ENCODE peak calls at places on chromosomes 16 and 17, in ten cellular contexts. One of them, this sample, is unnamed.

GRCh38 chr17:77769215-77769614 is 189.3 kb upstream of the TNRC6C start:
- DNase-seq in AG04450: no peak
- DNase-seq in fibroblast of lung: no peak
- DNase-seq in HCT116: no peak
- DNase-seq in thoracic aorta: no peak
- DNase-seq in A549: no peak
- DNase-seq in effector memory CD4-positive, alpha-beta T cell: no peak
- DNase-seq in CD8-positive, alpha-beta T cell: no peak
- DNase-seq in H1: no peak
- DNase-seq in uterus: no peak
- DNase-seq in this sample: no peak

GRCh38 chr16:17817943-17818342 is 347.2 kb upstream of the XYLT1 start:
- DNase-seq in AG04450: no peak
- DNase-seq in fibroblast of lung: no peak
- DNase-seq in HCT116: no peak
- DNase-seq in thoracic aorta: no peak
- DNase-seq in A549: no peak
- DNase-seq in effector memory CD4-positive, alpha-beta T cell: no peak
- DNase-seq in CD8-positive, alpha-beta T cell: no peak
- DNase-seq in H1: no peak
- DNase-seq in uterus: no peak
- DNase-seq in this sample: no peak

GRCh38 chr17:71361691-71362450 is 758.9 kb upstream of the SOX9 start:
- DNase-seq in AG04450: peak; percentile 33
- DNase-seq in fibroblast of lung: peak; percentile 77
- DNase-seq in HCT116: no peak
- DNase-seq in thoracic aorta: no peak
- DNase-seq in A549: no peak
- DNase-seq in effector memory CD4-positive, alpha-beta T cell: no peak
- DNase-seq in CD8-positive, alpha-beta T cell: no peak
- DNase-seq in H1: no peak
- DNase-seq in uterus: no peak
- DNase-seq in this sample: no peak

GRCh38 chr17:66654341-66654740 is 180.6 kb upstream of the CACNG5 start:
- DNase-seq in AG04450: peak; percentile 46
- DNase-seq in fibroblast of lung: peak; percentile 64
- DNase-seq in HCT116: no peak
- DNase-seq in thoracic aorta: no peak
- DNase-seq in A549: no peak
- DNase-seq in effector memory CD4-positive, alpha-beta T cell: no peak
- DNase-seq in CD8-positive, alpha-beta T cell: no peak
- DNase-seq in H1: no peak
- DNase-seq in uterus: no peak
- DNase-seq in this sample: no peak

GRCh38 chr16:10617662-10618420 is 37.4 kb upstream of the EMP2 start:
- DNase-seq in AG04450: no peak
- DNase-seq in fibroblast of lung: no peak
- DNase-seq in HCT116: no peak
- DNase-seq in thoracic aorta: no peak
- DNase-seq in A549: no peak
- DNase-seq in effector memory CD4-positive, alpha-beta T cell: no peak
- DNase-seq in CD8-positive, alpha-beta T cell: no peak
- DNase-seq in H1: no peak
- DNase-seq in uterus: no peak
- DNase-seq in this sample: no peak

GRCh38 chr17:4003501-4004421 is 39.5 kb upstream of the ATP2A3 start:
- DNase-seq in AG04450: no peak
- DNase-seq in fibroblast of lung: no peak
- DNase-seq in HCT116: no peak
- DNase-seq in thoracic aorta: no peak
- DNase-seq in A549: no peak
- DNase-seq in effector memory CD4-positive, alpha-beta T cell: no peak
- DNase-seq in CD8-positive, alpha-beta T cell: no peak
- DNase-seq in H1: peak; percentile 73
- DNase-seq in uterus: no peak
- DNase-seq in this sample: no peak

GRCh38 chr16:27204232-27204915 is 1.0 kb downstream of the KDM8 start:
- DNase-seq in AG04450: no peak
- DNase-seq in fibroblast of lung: no peak
- DNase-seq in HCT116: peak; percentile 13
- DNase-seq in thoracic aorta: no peak
- DNase-seq in A549: no peak
- DNase-seq in effector memory CD4-positive, alpha-beta T cell: no peak
- DNase-seq in CD8-positive, alpha-beta T cell: no peak
- DNase-seq in H1: no peak
- DNase-seq in uterus: no peak
- DNase-seq in this sample: no peak

GRCh38 chr16:52825882-52826281 is 226.8 kb downstream of the CHD9NB start:
- DNase-seq in AG04450: no peak
- DNase-seq in fibroblast of lung: peak; percentile 5
- DNase-seq in HCT116: no peak
- DNase-seq in thoracic aorta: no peak
- DNase-seq in A549: no peak
- DNase-seq in effector memory CD4-positive, alpha-beta T cell: no peak
- DNase-seq in CD8-positive, alpha-beta T cell: no peak
- DNase-seq in H1: no peak
- DNase-seq in uterus: no peak
- DNase-seq in this sample: no peak

GRCh38 chr17:82227629-82228277 is 1.1 kb upstream of the SLC16A3 start:
- DNase-seq in AG04450: no peak
- DNase-seq in fibroblast of lung: peak; percentile 29
- DNase-seq in HCT116: no peak
- DNase-seq in thoracic aorta: no peak
- DNase-seq in A549: no peak
- DNase-seq in effector memory CD4-positive, alpha-beta T cell: no peak
- DNase-seq in CD8-positive, alpha-beta T cell: no peak
- DNase-seq in H1: no peak
- DNase-seq in uterus: peak; percentile 21
- DNase-seq in this sample: no peak
- H3K27ac ChIP-seq in AG04450: peak overlapping the region; percentile 39
- H3K27ac ChIP-seq in fibroblast of lung: no peak overlapping the region
- H3K27ac ChIP-seq in HCT116: peak overlapping the region; percentile 98
- H3K27ac ChIP-seq in thoracic aorta: peak overlapping the region; percentile 74
- H3K27ac ChIP-seq in A549: no peak overlapping the region
- H3K27ac ChIP-seq in effector memory CD4-positive, alpha-beta T cell: peak overlapping the region; percentile 83
- H3K27ac ChIP-seq in CD8-positive, alpha-beta T cell: peak overlapping the region; percentile 65
- H3K27ac ChIP-seq in H1: no peak overlapping the region
- H3K27ac ChIP-seq in uterus: peak overlapping the region; percentile 56
- H3K27ac ChIP-seq in this sample: peak overlapping the region; percentile 78

GRCh38 chr16:54059319-54059718 is 227.3 kb downstream of the IRX3 start:
- DNase-seq in AG04450: no peak
- DNase-seq in fibroblast of lung: no peak
- DNase-seq in HCT116: no peak
- DNase-seq in thoracic aorta: no peak
- DNase-seq in A549: no peak
- DNase-seq in effector memory CD4-positive, alpha-beta T cell: no peak
- DNase-seq in CD8-positive, alpha-beta T cell: no peak
- DNase-seq in H1: peak; percentile 16
- DNase-seq in uterus: no peak
- DNase-seq in this sample: no peak

GRCh38 chr16:54061454-54061853 is 225.1 kb downstream of the IRX3 start:
- DNase-seq in AG04450: no peak
- DNase-seq in fibroblast of lung: no peak
- DNase-seq in HCT116: no peak
- DNase-seq in thoracic aorta: no peak
- DNase-seq in A549: no peak
- DNase-seq in effector memory CD4-positive, alpha-beta T cell: no peak
- DNase-seq in CD8-positive, alpha-beta T cell: no peak
- DNase-seq in H1: peak; percentile 8
- DNase-seq in uterus: no peak
- DNase-seq in this sample: no peak

GRCh38 chr16:54060599-54061355 is 225.8 kb downstream of the IRX3 start:
- DNase-seq in AG04450: no peak
- DNase-seq in fibroblast of lung: no peak
- DNase-seq in HCT116: no peak
- DNase-seq in thoracic aorta: no peak
- DNase-seq in A549: no peak
- DNase-seq in effector memory CD4-positive, alpha-beta T cell: no peak
- DNase-seq in CD8-positive, alpha-beta T cell: no peak
- DNase-seq in H1: peak; percentile 3
- DNase-seq in uterus: no peak
- DNase-seq in this sample: no peak

GRCh38 chr16:54063374-54063773 is 223.2 kb downstream of the IRX3 start:
- DNase-seq in AG04450: no peak
- DNase-seq in fibroblast of lung: no peak
- DNase-seq in HCT116: no peak
- DNase-seq in thoracic aorta: no peak
- DNase-seq in A549: no peak
- DNase-seq in effector memory CD4-positive, alpha-beta T cell: no peak
- DNase-seq in CD8-positive, alpha-beta T cell: no peak
- DNase-seq in H1: no peak
- DNase-seq in uterus: no peak
- DNase-seq in this sample: no peak

DNA sequence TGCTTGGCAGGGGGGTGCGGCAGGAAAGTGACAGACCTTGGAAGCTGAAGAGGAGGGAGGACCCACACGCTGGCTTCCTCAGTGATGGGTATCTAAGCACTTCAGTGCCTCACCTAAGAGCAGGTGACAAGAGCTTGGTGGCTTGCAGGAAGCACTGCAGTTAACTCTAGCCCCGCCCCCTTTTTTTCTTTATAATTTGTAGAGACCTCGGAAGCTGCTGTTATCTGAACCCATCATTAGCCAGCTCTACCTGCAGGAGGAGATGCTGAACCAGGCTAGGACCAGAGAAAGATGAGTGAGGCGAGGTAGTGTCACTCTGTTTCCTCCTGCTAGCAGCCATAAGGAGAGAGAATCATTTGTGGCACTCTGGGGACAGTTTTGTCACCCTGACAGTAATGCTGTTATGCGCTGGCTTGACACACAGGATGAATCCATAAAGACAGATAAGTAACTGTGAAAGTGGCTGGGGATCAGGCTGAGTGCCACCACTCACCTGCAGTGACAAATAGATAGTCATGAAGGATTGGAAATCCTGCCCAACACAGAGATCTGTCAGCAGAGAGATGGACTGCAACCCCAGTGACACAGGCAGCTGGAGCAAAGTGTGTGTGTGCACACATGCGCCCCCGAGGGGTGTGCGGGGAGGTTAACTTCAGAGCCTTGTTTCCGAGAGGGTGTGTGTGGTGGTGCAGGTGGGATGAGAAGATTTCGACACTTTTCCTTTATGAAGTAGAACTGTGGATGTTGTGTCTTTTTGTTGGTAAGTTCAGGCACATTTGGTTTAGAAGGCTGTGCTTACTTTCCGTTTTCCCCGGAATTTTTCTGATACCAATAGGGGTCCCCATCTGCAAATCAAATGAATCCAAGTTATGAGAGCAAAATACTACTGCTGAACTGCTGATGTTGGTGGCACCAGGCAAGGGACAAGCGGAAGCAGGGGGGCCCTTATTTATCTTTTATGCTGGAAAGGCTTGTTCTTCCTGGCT is 223.9 kb downstream of the IRX3 start:
- DNase-seq in AG04450: no peak
- DNase-seq in fibroblast of lung: peak; percentile 42
- DNase-seq in HCT116: no peak
- DNase-seq in thoracic aorta: no peak
- DNase-seq in A549: no peak
- DNase-seq in effector memory CD4-positive, alpha-beta T cell: no peak
- DNase-seq in CD8-positive, alpha-beta T cell: no peak
- DNase-seq in H1: peak; percentile 47
- DNase-seq in uterus: no peak
- DNase-seq in this sample: no peak
- H3K4me3 ChIP-seq in AG04450: no peak overlapping the region
- H3K4me3 ChIP-seq in fibroblast of lung: no peak overlapping the region
- H3K4me3 ChIP-seq in HCT116: no peak overlapping the region
- H3K4me3 ChIP-seq in thoracic aorta: no peak overlapping the region
- H3K4me3 ChIP-seq in A549: no peak overlapping the region
- H3K4me3 ChIP-seq in effector memory CD4-positive, alpha-beta T cell: no peak overlapping the region
- H3K4me3 ChIP-seq in CD8-positive, alpha-beta T cell: no peak overlapping the region
- H3K4me3 ChIP-seq in H1: no peak overlapping the region
- H3K4me3 ChIP-seq in uterus: no peak overlapping the region
- H3K4me3 ChIP-seq in this sample: no peak overlapping the region

DNA sequence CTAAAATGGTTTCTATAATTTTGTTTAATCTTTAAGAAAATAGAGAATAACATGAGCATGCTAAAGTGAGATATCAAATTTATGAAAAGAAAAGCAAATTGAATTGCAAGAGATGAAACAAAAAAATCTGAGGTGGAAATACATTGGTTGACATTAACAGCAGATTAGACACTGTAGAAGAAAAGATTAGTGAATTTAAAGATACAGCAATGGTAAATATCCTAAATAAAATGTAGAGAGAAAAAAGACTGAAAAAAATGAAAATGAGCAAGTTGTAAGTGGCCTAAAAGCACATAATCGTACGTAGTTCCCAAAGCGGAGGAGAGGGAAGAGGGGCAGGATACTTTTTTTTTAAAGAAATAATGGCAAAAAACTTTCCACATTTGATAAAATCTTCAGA is 30.5 kb upstream of the ALDH3A2 start:
- DNase-seq in AG04450: no peak
- DNase-seq in fibroblast of lung: no peak
- DNase-seq in HCT116: no peak
- DNase-seq in thoracic aorta: no peak
- DNase-seq in A549: no peak
- DNase-seq in effector memory CD4-positive, alpha-beta T cell: no peak
- DNase-seq in CD8-positive, alpha-beta T cell: no peak
- DNase-seq in H1: no peak
- DNase-seq in uterus: no peak
- DNase-seq in this sample: no peak
- H3K9me3 ChIP-seq in AG04450: peaks cover 4% of the 10 kb centered on the region
- H3K9me3 ChIP-seq in fibroblast of lung: no peaks in the 10 kb centered on the region
- H3K9me3 ChIP-seq in HCT116: peaks cover 9% of the 10 kb centered on the region
- H3K9me3 ChIP-seq in thoracic aorta: peaks cover 32% of the 10 kb centered on the region
- H3K9me3 ChIP-seq in A549: peaks cover 42% of the 10 kb centered on the region
- H3K9me3 ChIP-seq in effector memory CD4-positive, alpha-beta T cell: peaks cover 13% of the 10 kb centered on the region
- H3K9me3 ChIP-seq in CD8-positive, alpha-beta T cell: peaks cover 9% of the 10 kb centered on the region
- H3K9me3 ChIP-seq in H1: peaks cover 27% of the 10 kb centered on the region
- H3K9me3 ChIP-seq in uterus: no peaks in the 10 kb centered on the region
- H3K9me3 ChIP-seq in this sample: no peaks in the 10 kb centered on the region

GRCh38 chr17:57206928-57207327 is 49.4 kb upstream of the MSI2 start:
- DNase-seq in AG04450: no peak
- DNase-seq in fibroblast of lung: no peak
- DNase-seq in HCT116: no peak
- DNase-seq in thoracic aorta: no peak
- DNase-seq in A549: no peak
- DNase-seq in effector memory CD4-positive, alpha-beta T cell: no peak
- DNase-seq in CD8-positive, alpha-beta T cell: no peak
- DNase-seq in H1: no peak
- DNase-seq in uterus: no peak
- DNase-seq in this sample: no peak

GRCh38 chr17:57203076-57203475 is 53.2 kb upstream of the MSI2 start:
- DNase-seq in AG04450: no peak
- DNase-seq in fibroblast of lung: no peak
- DNase-seq in HCT116: no peak
- DNase-seq in thoracic aorta: no peak
- DNase-seq in A549: no peak
- DNase-seq in effector memory CD4-positive, alpha-beta T cell: no peak
- DNase-seq in CD8-positive, alpha-beta T cell: no peak
- DNase-seq in H1: peak; percentile 28
- DNase-seq in uterus: no peak
- DNase-seq in this sample: no peak

GRCh38 chr17:57195790-57196460 is 60.4 kb upstream of the MSI2 start:
- DNase-seq in AG04450: no peak
- DNase-seq in fibroblast of lung: peak; percentile 32
- DNase-seq in HCT116: no peak
- DNase-seq in thoracic aorta: no peak
- DNase-seq in A549: no peak
- DNase-seq in effector memory CD4-positive, alpha-beta T cell: no peak
- DNase-seq in CD8-positive, alpha-beta T cell: no peak
- DNase-seq in H1: peak; percentile 19
- DNase-seq in uterus: no peak
- DNase-seq in this sample: no peak

GRCh38 chr17:57197672-57198071 is 58.7 kb upstream of the MSI2 start:
- DNase-seq in AG04450: no peak
- DNase-seq in fibroblast of lung: no peak
- DNase-seq in HCT116: no peak
- DNase-seq in thoracic aorta: no peak
- DNase-seq in A549: no peak
- DNase-seq in effector memory CD4-positive, alpha-beta T cell: no peak
- DNase-seq in CD8-positive, alpha-beta T cell: no peak
- DNase-seq in H1: no peak
- DNase-seq in uterus: no peak
- DNase-seq in this sample: no peak

GRCh38 chr17:57201481-57201880 is 54.8 kb upstream of the MSI2 start:
- DNase-seq in AG04450: no peak
- DNase-seq in fibroblast of lung: no peak
- DNase-seq in HCT116: no peak
- DNase-seq in thoracic aorta: no peak
- DNase-seq in A549: no peak
- DNase-seq in effector memory CD4-positive, alpha-beta T cell: no peak
- DNase-seq in CD8-positive, alpha-beta T cell: no peak
- DNase-seq in H1: no peak
- DNase-seq in uterus: no peak
- DNase-seq in this sample: no peak
- H3K27ac ChIP-seq in AG04450: no peak overlapping the region
- H3K27ac ChIP-seq in fibroblast of lung: no peak overlapping the region
- H3K27ac ChIP-seq in HCT116: no peak overlapping the region
- H3K27ac ChIP-seq in thoracic aorta: no peak overlapping the region
- H3K27ac ChIP-seq in A549: no peak overlapping the region
- H3K27ac ChIP-seq in effector memory CD4-positive, alpha-beta T cell: no peak overlapping the region
- H3K27ac ChIP-seq in CD8-positive, alpha-beta T cell: no peak overlapping the region
- H3K27ac ChIP-seq in H1: no peak overlapping the region
- H3K27ac ChIP-seq in uterus: no peak overlapping the region
- H3K27ac ChIP-seq in this sample: no peak overlapping the region